ENCODE peak calls at places on chromosomes 5 and 9, in ten cellular contexts. One of them, this sample, is unnamed.

GRCh38 chr5:125011014-125011413 is 264.6 kb upstream of the ZNF608 start:
- DNase-seq in lower lobe of right lung: no peak
- DNase-seq in NCI-H1694 treated with DMSO at 0.1 percent for 48 hours: no peak
- DNase-seq in erythroblast: no peak
- DNase-seq in HFF-Myc: no peak
- DNase-seq in M059J: no peak
- DNase-seq in omental fat pad: no peak
- DNase-seq in cerebellar cortex: no peak
- DNase-seq in HFFc6: no peak
- DNase-seq in upper lobe of right lung: no peak
- DNase-seq in this sample: no peak

GRCh38 chr5:93583525-93583798 is 440 bp downstream of the NR2F1 start:
- DNase-seq in HFFc6: no peak
- DNase-seq in upper lobe of right lung: no peak
- DNase-seq in lower lobe of right lung: no peak
- DNase-seq in omental fat pad: no peak
- DNase-seq in erythroblast: peak
- DNase-seq in cerebellar cortex: no peak
- DNase-seq in M059J: no peak
- DNase-seq in NCI-H1694 treated with DMSO at 0.1 percent for 48 hours: no peak
- DNase-seq in HFF-Myc: no peak
- DNase-seq in this sample: no peak

GRCh38 chr5:10736354-10736753 is 24.7 kb downstream of the DAP start:
- DNase-seq in HFF-Myc: no peak
- DNase-seq in lower lobe of right lung: no peak
- DNase-seq in erythroblast: no peak
- DNase-seq in HFFc6: no peak
- DNase-seq in M059J: no peak
- DNase-seq in NCI-H1694 treated with DMSO at 0.1 percent for 48 hours: peak
- DNase-seq in upper lobe of right lung: no peak
- DNase-seq in cerebellar cortex: peak
- DNase-seq in omental fat pad: no peak
- DNase-seq in this sample: peak

GRCh38 chr9:129570450-129571297 is 50.2 kb downstream of the C9orf50 start:
- DNase-seq in M059J: peak
- DNase-seq in cerebellar cortex: peak
- DNase-seq in erythroblast: peak
- DNase-seq in upper lobe of right lung: no peak
- DNase-seq in omental fat pad: peak
- DNase-seq in HFFc6: peak
- DNase-seq in lower lobe of right lung: no peak
- DNase-seq in NCI-H1694 treated with DMSO at 0.1 percent for 48 hours: no peak
- DNase-seq in HFF-Myc: no peak
- DNase-seq in this sample: no peak

GRCh38 chr9:33375238-33375840 is 27.0 kb downstream of the AQP7 start:
- DNase-seq in erythroblast: peak
- DNase-seq in HFFc6: no peak
- DNase-seq in upper lobe of right lung: peak
- DNase-seq in HFF-Myc: no peak
- DNase-seq in NCI-H1694 treated with DMSO at 0.1 percent for 48 hours: no peak
- DNase-seq in M059J: no peak
- DNase-seq in lower lobe of right lung: no peak
- DNase-seq in cerebellar cortex: no peak
- DNase-seq in omental fat pad: no peak
- DNase-seq in this sample: no peak

GRCh38 chr9:133825555-133826198 is 87.5 kb upstream of the SARDH start:
- DNase-seq in HFFc6: peak
- DNase-seq in cerebellar cortex: no peak
- DNase-seq in erythroblast: no peak
- DNase-seq in lower lobe of right lung: no peak
- DNase-seq in HFF-Myc: no peak
- DNase-seq in NCI-H1694 treated with DMSO at 0.1 percent for 48 hours: no peak
- DNase-seq in M059J: no peak
- DNase-seq in upper lobe of right lung: no peak
- DNase-seq in omental fat pad: no peak
- DNase-seq in this sample: no peak

GRCh38 chr5:179487145-179487544 is 63.2 kb upstream of the RUFY1 start:
- DNase-seq in lower lobe of right lung: no peak
- DNase-seq in erythroblast: no peak
- DNase-seq in omental fat pad: no peak
- DNase-seq in M059J: no peak
- DNase-seq in HFF-Myc: no peak
- DNase-seq in NCI-H1694 treated with DMSO at 0.1 percent for 48 hours: no peak
- DNase-seq in cerebellar cortex: no peak
- DNase-seq in HFFc6: no peak
- DNase-seq in upper lobe of right lung: no peak
- DNase-seq in this sample: no peak

GRCh38 chr5:58582411-58583393 is at the start of gene RAB3C:
- DNase-seq in cerebellar cortex: peak
- DNase-seq in HFF-Myc: peak
- DNase-seq in HFFc6: peak
- DNase-seq in M059J: peak
- DNase-seq in lower lobe of right lung: peak
- DNase-seq in NCI-H1694 treated with DMSO at 0.1 percent for 48 hours: peak
- DNase-seq in upper lobe of right lung: peak
- DNase-seq in erythroblast: peak
- DNase-seq in omental fat pad: peak
- DNase-seq in this sample: peak

GRCh38 chr5:72427488-72428437 is 79.4 kb downstream of the ZNF366 start:
- DNase-seq in lower lobe of right lung: no peak
- DNase-seq in cerebellar cortex: no peak
- DNase-seq in omental fat pad: no peak
- DNase-seq in erythroblast: no peak
- DNase-seq in NCI-H1694 treated with DMSO at 0.1 percent for 48 hours: no peak
- DNase-seq in upper lobe of right lung: no peak
- DNase-seq in HFFc6: peak
- DNase-seq in HFF-Myc: no peak
- DNase-seq in M059J: peak
- DNase-seq in this sample: no peak

GRCh38 chr9:130445268-130445983 is 665 bp downstream of the ASS1 start:
- DNase-seq in cerebellar cortex: no peak
- DNase-seq in lower lobe of right lung: peak
- DNase-seq in erythroblast: no peak
- DNase-seq in omental fat pad: no peak
- DNase-seq in HFF-Myc: no peak
- DNase-seq in HFFc6: peak
- DNase-seq in NCI-H1694 treated with DMSO at 0.1 percent for 48 hours: no peak
- DNase-seq in M059J: no peak
- DNase-seq in upper lobe of right lung: peak
- DNase-seq in this sample: no peak

GRCh38 chr9:127311239-127311741 is 46.7 kb downstream of the GARNL3 start:
- DNase-seq in cerebellar cortex: no peak
- DNase-seq in erythroblast: peak
- DNase-seq in HFF-Myc: no peak
- DNase-seq in M059J: peak
- DNase-seq in lower lobe of right lung: no peak
- DNase-seq in HFFc6: peak
- DNase-seq in upper lobe of right lung: no peak
- DNase-seq in omental fat pad: no peak
- DNase-seq in NCI-H1694 treated with DMSO at 0.1 percent for 48 hours: peak
- DNase-seq in this sample: peak

GRCh38 chr5:79590395-79590999 is 21.7 kb upstream of the TENT2 start:
- DNase-seq in lower lobe of right lung: no peak
- DNase-seq in cerebellar cortex: no peak
- DNase-seq in NCI-H1694 treated with DMSO at 0.1 percent for 48 hours: no peak
- DNase-seq in M059J: no peak
- DNase-seq in HFFc6: no peak
- DNase-seq in erythroblast: no peak
- DNase-seq in HFF-Myc: no peak
- DNase-seq in upper lobe of right lung: no peak
- DNase-seq in omental fat pad: no peak
- DNase-seq in this sample: no peak

GRCh38 chr5:125961150-125961549 is 462.1 kb upstream of the GRAMD2B start:
- DNase-seq in lower lobe of right lung: no peak
- DNase-seq in upper lobe of right lung: no peak
- DNase-seq in cerebellar cortex: no peak
- DNase-seq in HFFc6: no peak
- DNase-seq in erythroblast: no peak
- DNase-seq in omental fat pad: no peak
- DNase-seq in M059J: peak
- DNase-seq in NCI-H1694 treated with DMSO at 0.1 percent for 48 hours: no peak
- DNase-seq in HFF-Myc: no peak
- DNase-seq in this sample: no peak

GRCh38 chr9:69412741-69413150 is 87.7 kb downstream of the ENTREP1 start:
- DNase-seq in HFF-Myc: peak
- DNase-seq in omental fat pad: no peak
- DNase-seq in NCI-H1694 treated with DMSO at 0.1 percent for 48 hours: no peak
- DNase-seq in M059J: peak
- DNase-seq in erythroblast: peak
- DNase-seq in cerebellar cortex: peak
- DNase-seq in lower lobe of right lung: peak
- DNase-seq in upper lobe of right lung: peak
- DNase-seq in HFFc6: peak
- DNase-seq in this sample: no peak

GRCh38 chr9:134734270-134734669 is 92.7 kb downstream of the COL5A1 start:
- DNase-seq in HFFc6: peak
- DNase-seq in lower lobe of right lung: no peak
- DNase-seq in NCI-H1694 treated with DMSO at 0.1 percent for 48 hours: no peak
- DNase-seq in omental fat pad: no peak
- DNase-seq in upper lobe of right lung: no peak
- DNase-seq in erythroblast: no peak
- DNase-seq in M059J: peak
- DNase-seq in cerebellar cortex: peak
- DNase-seq in HFF-Myc: no peak
- DNase-seq in this sample: peak

GRCh38 chr5:93503598-93504067 is 77.4 kb downstream of the NR2F1-AS1 start:
- DNase-seq in upper lobe of right lung: no peak
- DNase-seq in lower lobe of right lung: no peak
- DNase-seq in NCI-H1694 treated with DMSO at 0.1 percent for 48 hours: no peak
- DNase-seq in M059J: peak
- DNase-seq in HFF-Myc: peak
- DNase-seq in cerebellar cortex: no peak
- DNase-seq in erythroblast: no peak
- DNase-seq in omental fat pad: no peak
- DNase-seq in HFFc6: peak
- DNase-seq in this sample: no peak

GRCh38 chr5:169762338-169763095 is 125.4 kb downstream of the DOCK2 start:
- DNase-seq in erythroblast: no peak
- DNase-seq in omental fat pad: no peak
- DNase-seq in M059J: peak
- DNase-seq in cerebellar cortex: no peak
- DNase-seq in lower lobe of right lung: no peak
- DNase-seq in NCI-H1694 treated with DMSO at 0.1 percent for 48 hours: no peak
- DNase-seq in upper lobe of right lung: no peak
- DNase-seq in HFFc6: peak
- DNase-seq in HFF-Myc: peak
- DNase-seq in this sample: no peak

GRCh38 chr9:88722753-88723152 is 187.8 kb downstream of the NXNL2 start:
- DNase-seq in M059J: peak
- DNase-seq in omental fat pad: no peak
- DNase-seq in HFFc6: peak
- DNase-seq in cerebellar cortex: no peak
- DNase-seq in HFF-Myc: no peak
- DNase-seq in erythroblast: no peak
- DNase-seq in NCI-H1694 treated with DMSO at 0.1 percent for 48 hours: no peak
- DNase-seq in lower lobe of right lung: no peak
- DNase-seq in upper lobe of right lung: no peak
- DNase-seq in this sample: no peak

GRCh38 chr5:71471193-71471592 is 15.7 kb downstream of the BDP1 start:
- DNase-seq in lower lobe of right lung: no peak
- DNase-seq in omental fat pad: no peak
- DNase-seq in HFFc6: no peak
- DNase-seq in cerebellar cortex: no peak
- DNase-seq in M059J: peak
- DNase-seq in upper lobe of right lung: no peak
- DNase-seq in HFF-Myc: peak
- DNase-seq in erythroblast: no peak
- DNase-seq in NCI-H1694 treated with DMSO at 0.1 percent for 48 hours: no peak
- DNase-seq in this sample: no peak

GRCh38 chr5:3309538-3309937 is 286.1 kb upstream of the IRX1 start:
- DNase-seq in erythroblast: no peak
- DNase-seq in lower lobe of right lung: no peak
- DNase-seq in upper lobe of right lung: no peak
- DNase-seq in M059J: peak
- DNase-seq in HFF-Myc: no peak
- DNase-seq in omental fat pad: no peak
- DNase-seq in NCI-H1694 treated with DMSO at 0.1 percent for 48 hours: no peak
- DNase-seq in cerebellar cortex: no peak
- DNase-seq in HFFc6: no peak
- DNase-seq in this sample: no peak

GRCh38 chr9:119313846-119314245 is 55.4 kb downstream of the BRINP1 start:
- DNase-seq in M059J: no peak
- DNase-seq in NCI-H1694 treated with DMSO at 0.1 percent for 48 hours: no peak
- DNase-seq in HFF-Myc: no peak
- DNase-seq in omental fat pad: no peak
- DNase-seq in lower lobe of right lung: no peak
- DNase-seq in HFFc6: no peak
- DNase-seq in upper lobe of right lung: no peak
- DNase-seq in cerebellar cortex: no peak
- DNase-seq in erythroblast: no peak
- DNase-seq in this sample: no peak

GRCh38 chr5:43000914-43001313 is 39.2 kb downstream of the ANXA2R start:
- DNase-seq in HFF-Myc: no peak
- DNase-seq in erythroblast: no peak
- DNase-seq in NCI-H1694 treated with DMSO at 0.1 percent for 48 hours: no peak
- DNase-seq in omental fat pad: no peak
- DNase-seq in lower lobe of right lung: no peak
- DNase-seq in M059J: no peak
- DNase-seq in cerebellar cortex: no peak
- DNase-seq in upper lobe of right lung: no peak
- DNase-seq in HFFc6: no peak
- DNase-seq in this sample: no peak

GRCh38 chr5:143138839-143139238 is 264.6 kb downstream of the NR3C1 start:
- DNase-seq in upper lobe of right lung: no peak
- DNase-seq in M059J: peak
- DNase-seq in lower lobe of right lung: no peak
- DNase-seq in NCI-H1694 treated with DMSO at 0.1 percent for 48 hours: no peak
- DNase-seq in erythroblast: no peak
- DNase-seq in cerebellar cortex: no peak
- DNase-seq in omental fat pad: no peak
- DNase-seq in HFFc6: no peak
- DNase-seq in HFF-Myc: no peak
- DNase-seq in this sample: no peak

This sample was measured in NCI-H446 treated with DMSO at 0.1 percent for 48 hours.